ENCODE peak calls at places on chromosomes 1 and 21, in four cellular contexts. R is CD4-positive, CD25-positive, alpha-beta regulatory T cell; D is A673; E is GM23248. T is an unnamed sample. For H3K36me3 and H3K9me3, the result is how much of the 10 kb centered on the place peaks cover.

GRCh38 chr1:53134961-53135734 is 7.3 kb downstream of the SLC1A7 start:
- DNase-seq in R (no peak), D (no peak), E (peak), T (no peak)

GRCh38 chr1:172165403-172165802 is 255.1 kb upstream of the C1orf105 start:
- DNase-seq in E (no peak), R (no peak), D (no peak), T (no peak)

GRCh38 chr1:232084584-232085223 is 458.1 kb downstream of the DISC1 start:
- DNase-seq in D (no peak), E (peak), R (no peak), T (no peak)

GRCh38 chr1:160813215-160813614 is 17.2 kb downstream of the LY9 start:
- DNase-seq in R (peak), D (no peak), E (no peak), T (peak)

GRCh38 chr1:91672601-91673161 is 172.0 kb downstream of the CDC7 start:
- DNase-seq in D (no peak), R (no peak), E (no peak), T (no peak)

GRCh38 chr21:42670884-42671283 is 17.5 kb downstream of the PDE9A start:
- DNase-seq in D (no peak), E (no peak), R (no peak), T (peak)

GRCh38 chr1:155834296-155834926 is 22.6 kb downstream of the GON4L start:
- DNase-seq in D (peak), R (no peak), E (peak), T (no peak)

GRCh38 chr1:215551806-215552205 is 15.3 kb upstream of the KCTD3 start:
- DNase-seq in E (no peak), R (no peak), D (no peak), T (no peak)

GRCh38 chr1:213122514-213122929 is 71.5 kb downstream of the RPS6KC1 start:
- DNase-seq in E (peak), R (peak), D (peak), T (peak)

GRCh38 chr1:23964235-23964668 is 4.6 kb downstream of the PNRC2 start:
- DNase-seq in D (no peak), E (no peak), R (no peak), T (no peak)

GRCh38 chr1:23963617-23964234 is 4.1 kb downstream of the PNRC2 start:
- DNase-seq in R (no peak), D (no peak), E (no peak), T (no peak)

GRCh38 chr1:23966973-23967493 is 7.4 kb downstream of the PNRC2 start:
- DNase-seq in D (no peak), R (no peak), E (no peak), T (no peak)

GRCh38 chr1:23967871-23968270 is 8.2 kb downstream of the PNRC2 start:
- DNase-seq in E (no peak), D (no peak), R (no peak), T (no peak)

GRCh38 chr1:23964790-23965740 is 5.4 kb downstream of the PNRC2 start:
- DNase-seq in R (no peak), E (peak), D (no peak), T (no peak)
- H3K36me3 ChIP-seq in R (half or more), E (half or more), D (half or more), T (half or more)

DNA sequence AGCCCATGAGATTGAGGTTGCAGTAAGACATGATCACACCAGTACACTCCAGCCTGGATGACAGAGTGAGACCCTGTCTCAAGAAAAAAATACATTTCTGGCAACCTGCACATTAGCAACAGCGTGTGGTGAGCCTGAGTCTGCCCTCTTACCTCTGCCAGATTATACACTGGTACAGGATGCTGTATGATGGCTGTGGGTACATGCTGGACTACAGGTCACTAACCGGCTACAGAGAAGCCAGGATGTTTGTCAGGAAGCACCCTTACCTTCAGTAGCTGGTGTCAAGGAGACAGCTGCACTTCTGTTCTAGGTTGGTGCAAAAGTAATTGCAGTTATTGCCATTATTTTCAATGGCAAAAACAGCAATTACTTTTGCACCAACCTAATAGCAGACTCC is 575.7 kb downstream of the NPHP4 start:
- DNase-seq in E (no peak), D (no peak), R (no peak), T (no peak)
- H3K9me3 ChIP-seq in E (under half), D (under half), R (under half), T (under half)

GRCh38 chr1:229544587-229544986 is 13.9 kb downstream of the ABCB10 start:
- DNase-seq in D (no peak), E (no peak), R (no peak), T (no peak)
- H3K36me3 ChIP-seq in D (under half), E (under half), R (half or more), T (half or more)

GRCh38 chr21:29987762-29988161 is 48.0 kb upstream of the GRIK1 start:
- DNase-seq in R (no peak), D (no peak), E (no peak), T (no peak)
- H3K9me3 ChIP-seq in R (under half), D (under half), E (under half), T (under half)

GRCh38 chr1:205791568-205792180 is 16.4 kb upstream of the RAB29 start:
- DNase-seq in D (peak), E (peak), R (peak), T (peak)

GRCh38 chr1:205797122-205797521 is 15.9 kb downstream of the SLC41A1 start:
- DNase-seq in E (no peak), R (no peak), D (no peak), T (no peak)

GRCh38 chr1:205793959-205794730 is 18.9 kb downstream of the SLC41A1 start:
- DNase-seq in D (no peak), E (no peak), R (no peak), T (no peak)

GRCh38 chr1:205792946-205793673 is 17.8 kb upstream of the RAB29 start:
- DNase-seq in E (no peak), R (no peak), D (no peak), T (no peak)

DNA sequence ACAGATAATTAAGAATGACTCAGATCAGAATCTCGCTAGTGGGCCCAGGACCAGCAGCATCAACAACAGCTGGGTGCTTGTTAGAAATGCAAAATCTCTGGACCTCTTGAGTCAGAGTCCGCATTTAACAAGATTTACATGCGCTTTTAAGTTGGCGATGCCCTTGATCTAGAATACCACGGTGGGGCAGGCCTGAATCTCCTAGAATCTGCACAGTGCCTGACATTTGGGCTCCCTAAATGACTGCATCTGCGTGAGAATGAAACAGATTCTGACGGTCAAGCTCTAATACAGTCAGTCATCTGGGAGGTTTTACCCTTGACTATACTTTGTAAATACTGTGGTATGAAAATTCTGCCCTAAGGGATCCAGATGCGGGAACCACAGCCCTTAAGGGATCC is 17.2 kb upstream of the RAB29 start:
- DNase-seq in D (no peak), E (no peak), R (no peak), T (no peak)
- H3K36me3 ChIP-seq in D (under half), E (under half), R (half or more), T (under half)

DNA sequence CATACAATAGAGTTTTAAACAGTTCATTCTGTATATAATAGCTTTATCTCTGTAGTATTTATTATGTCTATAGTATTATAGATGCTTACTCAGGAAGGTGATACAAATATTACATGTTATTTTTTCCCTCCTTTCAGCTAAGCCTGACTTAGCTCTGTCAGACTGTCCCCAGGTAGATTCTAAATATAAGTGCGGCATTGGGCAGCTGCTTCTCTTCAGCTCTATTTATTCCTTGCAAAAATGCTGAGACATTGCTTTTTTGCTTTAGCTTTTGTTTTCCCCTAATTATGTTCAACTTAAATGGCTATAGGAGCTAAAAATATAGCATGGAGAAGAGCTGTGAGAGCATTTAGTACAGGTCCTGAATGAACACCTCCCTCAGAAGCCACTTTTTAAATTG is 203.2 kb upstream of the BEND5 start:
- DNase-seq in D (no peak), E (no peak), R (no peak), T (no peak)
- H3K9me3 ChIP-seq in D (under half), E (under half), R (under half), T (under half)

DNA sequence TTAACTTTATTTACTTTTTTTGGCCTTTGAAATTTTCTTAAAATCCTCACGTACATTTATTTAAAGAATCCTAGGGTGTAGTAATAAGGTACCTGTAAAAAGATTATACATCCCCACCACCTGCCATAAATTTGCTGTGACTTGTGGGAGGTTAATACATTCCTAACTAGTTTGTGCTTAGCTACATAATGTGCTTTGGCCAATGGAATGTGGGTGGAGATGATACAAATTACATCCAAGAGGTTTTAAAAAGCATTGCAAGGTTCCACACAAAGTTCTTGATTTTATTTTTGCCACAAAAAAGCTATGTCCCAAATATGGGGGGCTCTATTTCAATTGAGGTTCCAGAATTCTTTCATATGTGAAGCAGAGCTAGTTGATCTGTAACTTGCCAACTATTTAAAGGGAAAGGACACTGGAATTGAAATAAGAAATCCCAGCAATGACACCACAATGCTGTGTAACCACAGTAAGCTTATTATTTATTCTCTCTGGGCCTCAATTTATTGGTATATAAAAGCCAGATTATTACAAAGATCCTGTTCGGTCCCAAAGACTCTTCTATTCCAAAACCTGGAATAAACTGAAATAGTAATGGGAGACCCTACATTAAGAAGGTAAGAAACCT is 15.7 kb downstream of the ASPM start:
- DNase-seq in R (no peak), D (no peak), E (peak), T (no peak)
- H3K36me3 ChIP-seq in R (under half), D (half or more), E (under half), T (half or more)

DNA sequence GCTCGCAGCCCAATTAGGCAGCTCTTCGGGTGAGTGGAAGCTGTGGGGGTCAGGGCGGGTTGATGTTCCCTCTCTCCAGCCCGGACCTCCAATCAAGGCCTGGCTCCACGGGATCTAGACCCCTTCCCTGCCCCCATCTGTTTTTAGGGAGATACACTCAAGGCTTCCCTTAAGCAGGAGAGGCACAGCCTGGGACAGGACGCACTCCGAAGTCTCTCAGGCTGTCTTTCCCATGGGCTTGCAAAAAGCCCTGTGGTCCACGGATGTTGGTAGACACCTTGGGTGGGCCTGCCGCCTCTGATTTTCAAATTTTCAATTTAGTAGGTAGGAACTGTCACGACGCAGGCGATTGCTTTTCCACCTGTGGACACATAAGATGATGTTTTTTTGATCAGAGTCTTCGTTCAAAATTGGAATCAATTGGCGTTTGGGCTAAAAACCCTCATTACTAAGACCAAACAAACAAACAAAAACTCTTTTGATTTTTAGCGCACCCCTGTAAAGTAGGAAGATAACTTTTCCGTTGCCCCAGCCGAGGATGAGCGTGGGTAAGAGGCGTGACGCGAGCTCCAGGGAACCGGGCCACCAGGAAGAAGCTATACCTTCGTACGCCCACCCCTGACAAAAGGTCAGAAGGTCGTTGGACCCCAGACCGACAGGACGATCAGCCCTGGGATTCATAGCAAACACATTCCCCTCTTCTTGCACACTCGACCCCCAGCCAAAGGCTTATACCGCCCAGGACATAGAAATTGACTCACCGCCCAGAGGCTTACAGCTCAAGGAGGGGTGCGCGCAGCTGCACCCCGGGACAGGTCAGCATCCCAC is 2.4 kb upstream of the LHX8 start:
- DNase-seq in R (no peak), E (no peak), D (no peak), T (no peak)
- H3K9me3 ChIP-seq in R (under half), E (under half), D (under half), T (under half)

GRCh38 chr21:34100337-34100736 is 27.0 kb downstream of the MRPS6 start:
- DNase-seq in D (no peak), R (no peak), E (no peak), T (no peak)
- H3K36me3 ChIP-seq in D (under half), R (under half), E (under half), T (half or more)

GRCh38 chr21:23093259-23093658 is 2095.1 kb downstream of the NCAM2 start:
- DNase-seq in R (no peak), E (no peak), D (no peak), T (no peak)
- H3K9me3 ChIP-seq in R (under half), E (under half), D (under half), T (under half)